ENCODE peak calls at places on chromosomes 7 and 10, in eight cellular contexts. B is suprapubic skin; X is left ventricle myocardium inferior; I is A549; H is right atrium auricular region; C is CD4-positive, alpha-beta memory T cell; A is CD8-positive, alpha-beta T cell; D is cardiac muscle cell. O is an unnamed sample.

GRCh38 chr7:949021-949934 is 5.2 kb downstream of the ADAP1 start:
- DNase-seq in I (no peak), X (peak; percentile 12), H (no peak), B (no peak), A (no peak), C (no peak), D (no peak), O (no peak)

GRCh38 chr7:3067193-3067592 is 23.5 kb upstream of the CARD11 start:
- DNase-seq in C (no peak), D (no peak), A (no peak), I (no peak), H (no peak), X (no peak), B (no peak), O (no peak)

GRCh38 chr7:76326646-76327233 is 24.3 kb downstream of the HSPB1 start:
- DNase-seq in C (no peak), I (peak; percentile 66), D (peak; percentile 83), H (no peak), A (no peak), X (no peak), B (no peak), O (no peak)

GRCh38 chr7:93973134-93973533 is 31.0 kb downstream of the BET1 start:
- DNase-seq in D (no peak), C (no peak), H (no peak), A (no peak), B (no peak), X (no peak), I (no peak), O (no peak)

GRCh38 chr10:102675887-102676616 is 31.8 kb downstream of the TRIM8 start:
- DNase-seq in X (no peak), A (no peak), I (no peak), D (peak; percentile 95), B (no peak), C (no peak), H (no peak), O (no peak)

GRCh38 chr10:31187607-31188210 is 131.3 kb upstream of the ZEB1 start:
- DNase-seq in I (no peak), X (no peak), B (no peak), H (no peak), D (no peak), C (no peak), A (no peak), O (no peak)

GRCh38 chr10:22293747-22294404 is 22.3 kb upstream of the COMMD3 start:
- DNase-seq in D (no peak), A (no peak), C (no peak), X (no peak), H (no peak), I (no peak), B (no peak), O (no peak)

GRCh38 chr10:70357447-70358035 is 24.9 kb downstream of the LRRC20 start:
- DNase-seq in X (no peak), B (no peak), I (no peak), C (no peak), A (no peak), D (no peak), H (no peak), O (no peak)

GRCh38 chr10:110706690-110707098 is 62.6 kb downstream of the RBM20 start:
- DNase-seq in D (peak; percentile 77), X (no peak), B (no peak), A (no peak), I (no peak), C (no peak), H (no peak), O (no peak)

GRCh38 chr10:61100882-61101281 is 156.9 kb upstream of the RHOBTB1 start:
- DNase-seq in D (no peak), A (no peak), I (no peak), X (no peak), H (no peak), C (no peak), B (no peak), O (no peak)

GRCh38 chr10:61842755-61843497 is 58.6 kb upstream of the ARID5B start:
- DNase-seq in B (no peak), C (no peak), A (no peak), D (peak; percentile 58), X (no peak), H (no peak), I (no peak), O (no peak)

GRCh38 chr10:117162093-117163021 is 24.3 kb upstream of the VAX1 start:
- DNase-seq in A (no peak), X (no peak), D (no peak), H (no peak), I (no peak), C (no peak), B (no peak), O (no peak)
- H3K4me3 ChIP-seq in A (no peak overlapping the region), X (peak overlapping the region; percentile 45), D (peak overlapping the region; percentile 28), H (peak overlapping the region; percentile 29), I (peak overlapping the region; percentile 52), C (no peak overlapping the region), B (peak overlapping the region; percentile 28), O (no peak overlapping the region)

DNA sequence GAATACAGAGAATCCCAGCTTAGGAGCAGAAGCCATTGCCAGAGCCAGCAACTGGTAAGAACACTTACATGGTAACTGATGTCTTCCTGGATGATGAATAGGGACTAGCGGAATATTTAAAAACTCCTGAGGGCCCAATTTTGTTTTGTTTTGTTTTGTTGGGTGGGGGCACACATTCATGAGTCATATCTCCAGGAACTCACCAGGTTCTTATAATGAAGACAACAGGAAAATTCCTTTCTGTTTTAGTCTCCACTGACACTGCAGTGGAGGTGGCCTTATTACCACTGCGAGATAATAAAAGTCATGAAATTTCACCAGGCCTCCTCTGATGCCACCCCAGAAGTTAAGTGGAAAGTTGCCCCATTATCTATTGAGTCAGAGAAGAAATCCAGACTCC is 6.6 kb upstream of the CUZD1 start:
- DNase-seq in H (no peak), A (no peak), I (no peak), X (no peak), B (no peak), C (no peak), D (no peak), O (no peak)
- H3K27ac ChIP-seq in H (no peak overlapping the region), A (no peak overlapping the region), I (peak overlapping the region; percentile 15), X (no peak overlapping the region), B (no peak overlapping the region), C (no peak overlapping the region), D (no peak overlapping the region), O (no peak overlapping the region)

GRCh38 chr7:85655252-85655651 is 468.4 kb upstream of the SEMA3D start:
- DNase-seq in C (no peak), D (no peak), H (no peak), I (no peak), X (no peak), A (no peak), B (no peak), O (no peak)
- H3K4me3 ChIP-seq in C (no peak overlapping the region), D (no peak overlapping the region), H (no peak overlapping the region), I (no peak overlapping the region), X (no peak overlapping the region), A (no peak overlapping the region), B (no peak overlapping the region), O (no peak overlapping the region)

DNA sequence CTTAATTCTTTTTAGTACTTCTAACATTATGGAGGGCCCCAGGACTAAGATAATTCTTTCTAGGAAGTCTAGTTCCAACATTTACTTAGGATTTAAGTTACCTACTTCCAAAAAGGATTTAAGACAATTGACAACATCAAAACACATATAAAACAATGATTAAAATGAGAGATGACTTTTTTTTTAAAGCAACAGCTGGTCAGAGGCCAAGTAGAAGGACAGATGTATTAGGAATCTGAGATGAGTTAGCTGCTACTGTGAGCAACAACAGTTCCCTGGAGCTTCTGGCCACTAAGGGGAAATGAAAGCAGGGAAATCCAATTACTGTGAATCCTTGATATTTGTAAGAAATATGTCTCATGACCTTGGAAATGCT is 222.3 kb downstream of the PHTF2 start:
- DNase-seq in C (no peak), D (peak; percentile 3), B (no peak), I (no peak), H (no peak), A (no peak), X (no peak), O (no peak)
- H3K27ac ChIP-seq in C (no peak overlapping the region), D (no peak overlapping the region), B (no peak overlapping the region), I (no peak overlapping the region), H (peak overlapping the region; percentile 33), A (no peak overlapping the region), X (peak overlapping the region; percentile 97), O (no peak overlapping the region)

GRCh38 chr10:118732253-118733194 is 22.2 kb downstream of the CACUL1 start:
- DNase-seq in A (no peak), D (no peak), B (no peak), C (peak; percentile 36), H (no peak), I (no peak), X (no peak), O (no peak)
- H3K4me3 ChIP-seq in A (no peak overlapping the region), D (no peak overlapping the region), B (no peak overlapping the region), C (no peak overlapping the region), H (no peak overlapping the region), I (no peak overlapping the region), X (no peak overlapping the region), O (no peak overlapping the region)

DNA sequence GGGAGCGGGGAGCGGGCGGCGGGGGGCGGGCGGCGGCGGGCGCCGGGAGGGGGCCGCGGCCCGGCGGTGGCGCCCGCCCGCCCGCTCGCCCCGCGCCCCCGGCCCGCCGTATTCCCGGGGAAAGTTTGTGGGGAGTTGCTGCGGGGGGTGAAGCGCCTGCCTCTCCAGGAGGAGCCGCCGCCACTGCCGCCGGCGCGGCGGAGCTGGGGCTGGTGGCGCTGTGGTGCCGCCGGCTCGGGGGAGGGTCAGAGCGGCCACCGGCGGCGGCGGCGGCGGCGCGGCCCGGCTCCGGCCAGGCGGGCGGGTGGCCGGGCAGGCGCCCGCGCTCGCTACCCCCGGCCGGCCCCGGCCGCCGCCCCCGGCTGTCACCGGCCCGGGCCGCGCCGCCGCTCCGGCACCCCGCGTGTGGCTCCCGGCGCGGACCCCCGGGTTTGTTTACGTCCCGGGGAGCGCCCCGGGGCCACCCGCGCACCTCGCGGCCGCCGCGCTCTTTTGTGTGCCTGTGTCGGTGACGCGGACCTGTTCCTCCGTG is 861 bp upstream of the CUX1 start:
- DNase-seq in X (peak; percentile 51), I (peak; percentile 52), D (peak; percentile 56), H (no peak), A (no peak), B (peak; percentile 58), C (peak; percentile 13), O (no peak)
- H3K27ac ChIP-seq in X (peak overlapping the region; percentile 75), I (peak overlapping the region; percentile 99), D (peak overlapping the region; percentile 40), H (peak overlapping the region; percentile 84), A (no peak overlapping the region), B (no peak overlapping the region), C (no peak overlapping the region), O (peak overlapping the region; percentile 76)

O was measured in lung.